ENCODE peak calls at places on chromosomes 2 and 18, in eight cellular contexts. One of them, this sample, is unnamed.

GRCh38 chr2:108927936-108928659 is 60.9 kb downstream of the EDAR start:
- DNase-seq in stomach: peak; percentile 54
- DNase-seq in lung: no peak
- DNase-seq in ovary: no peak
- DNase-seq in fibroblast of lung: peak; percentile 37
- DNase-seq in coronary artery: no peak
- DNase-seq in uterus: no peak
- DNase-seq in endodermal cell: peak; percentile 83
- DNase-seq in this sample: peak; percentile 83

GRCh38 chr2:20173496-20174402 is 51.2 kb downstream of the SDC1 start:
- DNase-seq in ovary: no peak
- DNase-seq in uterus: no peak
- DNase-seq in lung: no peak
- DNase-seq in coronary artery: peak; percentile 50
- DNase-seq in endodermal cell: peak; percentile 42
- DNase-seq in stomach: peak; percentile 22
- DNase-seq in fibroblast of lung: no peak
- DNase-seq in this sample: no peak

GRCh38 chr2:225670111-225670974 is 270.8 kb downstream of the NYAP2 start:
- DNase-seq in endodermal cell: no peak
- DNase-seq in uterus: no peak
- DNase-seq in stomach: no peak
- DNase-seq in fibroblast of lung: peak; percentile 47
- DNase-seq in lung: no peak
- DNase-seq in ovary: no peak
- DNase-seq in coronary artery: no peak
- DNase-seq in this sample: peak; percentile 72

GRCh38 chr18:63410792-63411191 is 11.5 kb downstream of the VPS4B start:
- DNase-seq in fibroblast of lung: peak; percentile 74
- DNase-seq in endodermal cell: no peak
- DNase-seq in ovary: no peak
- DNase-seq in lung: no peak
- DNase-seq in uterus: no peak
- DNase-seq in stomach: no peak
- DNase-seq in coronary artery: no peak
- DNase-seq in this sample: peak; percentile 78

GRCh38 chr2:56613917-56614316 is 430.1 kb downstream of the CCDC85A start:
- DNase-seq in ovary: no peak
- DNase-seq in endodermal cell: no peak
- DNase-seq in coronary artery: no peak
- DNase-seq in uterus: no peak
- DNase-seq in fibroblast of lung: peak; percentile 72
- DNase-seq in stomach: no peak
- DNase-seq in lung: no peak
- DNase-seq in this sample: peak; percentile 0

GRCh38 chr2:239025951-239026461 is 178.1 kb downstream of the TWIST2 start:
- DNase-seq in coronary artery: no peak
- DNase-seq in lung: no peak
- DNase-seq in fibroblast of lung: no peak
- DNase-seq in stomach: no peak
- DNase-seq in endodermal cell: no peak
- DNase-seq in ovary: no peak
- DNase-seq in uterus: no peak
- DNase-seq in this sample: no peak

GRCh38 chr2:10301946-10302478 is 692 bp upstream of the HPCAL1 start:
- DNase-seq in endodermal cell: no peak
- DNase-seq in lung: no peak
- DNase-seq in ovary: no peak
- DNase-seq in fibroblast of lung: no peak
- DNase-seq in uterus: peak; percentile 35
- DNase-seq in coronary artery: no peak
- DNase-seq in stomach: no peak
- DNase-seq in this sample: no peak

GRCh38 chr18:58394046-58394445 is 234.8 kb downstream of the ALPK2 start:
- DNase-seq in coronary artery: no peak
- DNase-seq in ovary: no peak
- DNase-seq in uterus: no peak
- DNase-seq in fibroblast of lung: peak; percentile 80
- DNase-seq in lung: no peak
- DNase-seq in endodermal cell: no peak
- DNase-seq in stomach: no peak
- DNase-seq in this sample: no peak

GRCh38 chr2:238256594-238257104 is 16.8 kb upstream of the HES6 start:
- DNase-seq in stomach: peak; percentile 92
- DNase-seq in uterus: peak; percentile 54
- DNase-seq in ovary: no peak
- DNase-seq in lung: peak; percentile 88
- DNase-seq in coronary artery: no peak
- DNase-seq in endodermal cell: peak; percentile 98
- DNase-seq in fibroblast of lung: peak; percentile 66
- DNase-seq in this sample: peak; percentile 40

GRCh38 chr2:225055714-225056113 is 13.4 kb upstream of the DOCK10 start:
- DNase-seq in coronary artery: no peak
- DNase-seq in ovary: no peak
- DNase-seq in lung: no peak
- DNase-seq in stomach: no peak
- DNase-seq in endodermal cell: no peak
- DNase-seq in uterus: no peak
- DNase-seq in fibroblast of lung: no peak
- DNase-seq in this sample: no peak

GRCh38 chr18:61727241-61727640 is 165.6 kb downstream of the RNF152 start:
- DNase-seq in lung: no peak
- DNase-seq in fibroblast of lung: peak; percentile 68
- DNase-seq in stomach: no peak
- DNase-seq in coronary artery: no peak
- DNase-seq in uterus: no peak
- DNase-seq in ovary: no peak
- DNase-seq in endodermal cell: no peak
- DNase-seq in this sample: peak; percentile 55

GRCh38 chr2:152354069-152354755 is 19.2 kb downstream of the FMNL2 start:
- DNase-seq in fibroblast of lung: peak; percentile 42
- DNase-seq in coronary artery: no peak
- DNase-seq in uterus: no peak
- DNase-seq in ovary: no peak
- DNase-seq in lung: no peak
- DNase-seq in stomach: no peak
- DNase-seq in endodermal cell: no peak
- DNase-seq in this sample: peak; percentile 48

GRCh38 chr2:224971214-224971613 is 71.1 kb downstream of the DOCK10 start:
- DNase-seq in coronary artery: no peak
- DNase-seq in ovary: no peak
- DNase-seq in lung: peak; percentile 71
- DNase-seq in stomach: peak; percentile 72
- DNase-seq in fibroblast of lung: no peak
- DNase-seq in endodermal cell: peak; percentile 75
- DNase-seq in uterus: no peak
- DNase-seq in this sample: no peak

GRCh38 chr2:1132328-1132964 is 181.8 kb downstream of the SNTG2 start:
- DNase-seq in uterus: no peak
- DNase-seq in endodermal cell: no peak
- DNase-seq in fibroblast of lung: no peak
- DNase-seq in ovary: no peak
- DNase-seq in stomach: no peak
- DNase-seq in coronary artery: no peak
- DNase-seq in lung: no peak
- DNase-seq in this sample: no peak

GRCh38 chr2:38765149-38765548 is 12.9 kb upstream of the GEMIN6 start:
- DNase-seq in uterus: no peak
- DNase-seq in stomach: no peak
- DNase-seq in coronary artery: no peak
- DNase-seq in ovary: no peak
- DNase-seq in endodermal cell: no peak
- DNase-seq in fibroblast of lung: peak; percentile 93
- DNase-seq in lung: no peak
- DNase-seq in this sample: no peak

GRCh38 chr2:158997037-158997785 is 28.8 kb downstream of the TANC1 start:
- DNase-seq in coronary artery: no peak
- DNase-seq in ovary: no peak
- DNase-seq in uterus: no peak
- DNase-seq in stomach: no peak
- DNase-seq in lung: no peak
- DNase-seq in endodermal cell: no peak
- DNase-seq in fibroblast of lung: no peak
- DNase-seq in this sample: no peak

GRCh38 chr2:230872151-230872967 is 7.6 kb downstream of the ITM2C start:
- DNase-seq in fibroblast of lung: no peak
- DNase-seq in coronary artery: no peak
- DNase-seq in stomach: peak; percentile 17
- DNase-seq in uterus: no peak
- DNase-seq in lung: no peak
- DNase-seq in endodermal cell: peak; percentile 35
- DNase-seq in ovary: no peak
- DNase-seq in this sample: no peak

GRCh38 chr2:1627628-1628371 is 116.5 kb downstream of the PXDN start:
- DNase-seq in uterus: no peak
- DNase-seq in lung: no peak
- DNase-seq in endodermal cell: peak; percentile 47
- DNase-seq in coronary artery: peak; percentile 68
- DNase-seq in fibroblast of lung: peak; percentile 86
- DNase-seq in ovary: no peak
- DNase-seq in stomach: no peak
- DNase-seq in this sample: no peak

GRCh38 chr2:233032551-233033320 is at the start of gene NEU2:
- DNase-seq in coronary artery: peak; percentile 58
- DNase-seq in ovary: no peak
- DNase-seq in endodermal cell: no peak
- DNase-seq in uterus: no peak
- DNase-seq in lung: no peak
- DNase-seq in fibroblast of lung: no peak
- DNase-seq in stomach: no peak
- DNase-seq in this sample: peak; percentile 79

DNA sequence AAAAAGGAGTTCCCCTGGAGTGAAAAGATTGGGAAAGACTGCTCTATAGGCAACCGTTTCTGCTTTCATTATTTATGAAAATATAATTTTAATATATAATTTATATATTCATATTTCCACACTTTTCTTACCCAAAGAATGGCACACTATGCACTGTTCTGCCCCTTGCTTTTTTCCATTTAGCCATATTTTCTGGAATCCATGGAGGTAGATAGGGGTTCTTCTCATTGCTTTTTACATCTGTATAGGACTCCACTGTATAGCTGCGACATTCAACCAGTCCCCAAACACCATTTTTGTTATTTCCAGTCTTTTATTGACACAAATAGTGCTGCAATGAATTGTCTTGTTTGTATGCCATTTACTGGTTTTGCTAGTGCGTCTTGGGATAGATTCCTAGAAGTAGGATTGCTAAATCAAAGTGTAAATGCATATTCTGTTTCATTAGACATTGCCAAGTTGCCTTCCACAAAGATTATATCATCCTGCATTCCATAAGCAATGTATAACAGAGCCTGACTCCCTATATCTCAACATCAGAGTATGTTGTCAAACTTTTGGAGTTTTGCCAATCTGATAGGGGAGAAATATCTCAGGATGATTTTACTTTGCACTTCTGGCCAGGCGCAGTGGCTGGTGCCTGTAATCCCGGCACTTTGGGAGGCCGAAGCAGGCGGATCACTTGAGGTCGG is 26.6 kb upstream of the TCF7L1 start:
- DNase-seq in lung: no peak
- DNase-seq in fibroblast of lung: peak; percentile 80
- DNase-seq in endodermal cell: no peak
- DNase-seq in coronary artery: no peak
- DNase-seq in uterus: no peak
- DNase-seq in ovary: no peak
- DNase-seq in stomach: no peak
- DNase-seq in this sample: peak; percentile 48
- H3K4me3 ChIP-seq in lung: no peak overlapping the region
- H3K4me3 ChIP-seq in fibroblast of lung: no peak overlapping the region
- H3K4me3 ChIP-seq in endodermal cell: no peak overlapping the region
- H3K4me3 ChIP-seq in coronary artery: no peak overlapping the region
- H3K4me3 ChIP-seq in uterus: no peak overlapping the region
- H3K4me3 ChIP-seq in ovary: no peak overlapping the region
- H3K4me3 ChIP-seq in stomach: no peak overlapping the region
- H3K4me3 ChIP-seq in this sample: no peak overlapping the region

DNA sequence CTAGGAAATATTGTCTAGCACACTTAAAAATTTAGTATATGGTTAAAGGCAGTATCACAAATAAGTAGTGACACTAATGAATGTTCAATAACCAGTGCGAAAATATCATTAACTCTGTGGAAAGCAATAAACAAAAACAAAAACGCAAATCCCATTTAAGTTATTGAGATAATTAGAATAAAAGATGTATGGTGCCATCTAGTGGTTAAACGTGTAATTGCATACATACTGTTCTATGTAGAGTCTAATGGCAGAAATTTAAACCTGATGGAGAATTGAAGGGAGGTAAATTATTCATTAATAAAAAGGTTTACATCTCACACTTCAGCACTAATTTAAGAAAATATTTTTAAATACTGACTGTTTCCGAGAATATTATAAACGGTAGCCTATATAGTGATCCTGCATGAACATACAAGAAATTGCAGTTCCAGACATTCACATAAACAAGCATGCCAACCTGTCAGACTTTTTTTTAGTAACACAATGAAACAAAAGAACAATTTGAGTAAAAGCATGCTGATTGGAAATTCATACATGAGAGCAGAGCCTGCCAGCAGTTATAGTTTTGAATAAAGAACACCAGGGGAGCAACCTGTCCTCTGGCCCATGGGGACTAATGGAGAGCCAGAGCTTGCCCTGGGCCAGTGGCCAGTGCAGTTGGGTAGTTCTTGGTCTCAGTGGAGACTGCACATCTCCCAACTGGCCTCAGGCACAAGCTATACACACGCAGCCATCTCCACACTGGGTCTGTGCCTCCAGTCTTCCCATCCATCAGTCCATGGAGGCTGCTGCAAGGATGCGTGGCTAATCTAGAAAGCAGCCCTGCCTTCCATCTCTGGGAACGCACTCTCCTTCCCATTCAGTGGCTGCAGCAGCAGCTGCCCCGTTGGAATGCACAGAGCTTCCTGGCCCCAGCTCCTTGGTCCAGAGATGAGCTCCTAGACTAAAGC is 28.0 kb downstream of the GCG start:
- DNase-seq in uterus: no peak
- DNase-seq in stomach: no peak
- DNase-seq in coronary artery: no peak
- DNase-seq in lung: no peak
- DNase-seq in endodermal cell: no peak
- DNase-seq in fibroblast of lung: peak; percentile 29
- DNase-seq in ovary: no peak
- DNase-seq in this sample: peak; percentile 26
- TF ChIP-seq CTCF in uterus: peak; percentile 61
- TF ChIP-seq CTCF in stomach: peak; percentile 70
- TF ChIP-seq CTCF in coronary artery: peak; percentile 58
- TF ChIP-seq CTCF in lung: peak; percentile 57
- TF ChIP-seq CTCF in endodermal cell: peak; percentile 86
- TF ChIP-seq CTCF in fibroblast of lung: peak; percentile 46
- TF ChIP-seq CTCF in ovary: peak; percentile 54
- TF ChIP-seq CTCF in this sample: peak; percentile 31

GRCh38 chr2:42196403-42197267 is 27.5 kb downstream of the EML4 start:
- DNase-seq in ovary: peak; percentile 29
- DNase-seq in coronary artery: no peak
- DNase-seq in fibroblast of lung: peak; percentile 61
- DNase-seq in endodermal cell: peak; percentile 82
- DNase-seq in stomach: peak; percentile 38
- DNase-seq in uterus: peak; percentile 17
- DNase-seq in lung: peak; percentile 39
- DNase-seq in this sample: peak; percentile 29
- H3K4me3 ChIP-seq in ovary: no peak overlapping the region
- H3K4me3 ChIP-seq in coronary artery: no peak overlapping the region
- H3K4me3 ChIP-seq in fibroblast of lung: no peak overlapping the region
- H3K4me3 ChIP-seq in endodermal cell: peak overlapping the region; percentile 19
- H3K4me3 ChIP-seq in stomach: no peak overlapping the region
- H3K4me3 ChIP-seq in uterus: no peak overlapping the region
- H3K4me3 ChIP-seq in lung: no peak overlapping the region
- H3K4me3 ChIP-seq in this sample: no peak overlapping the region

GRCh38 chr18:46264255-46264654 is 160.1 kb downstream of the HAUS1 start:
- DNase-seq in fibroblast of lung: no peak
- DNase-seq in uterus: no peak
- DNase-seq in endodermal cell: no peak
- DNase-seq in coronary artery: no peak
- DNase-seq in ovary: no peak
- DNase-seq in stomach: no peak
- DNase-seq in lung: no peak
- DNase-seq in this sample: no peak
- TF ChIP-seq CTCF in fibroblast of lung: no peak
- TF ChIP-seq CTCF in uterus: no peak
- TF ChIP-seq CTCF in endodermal cell: peak; percentile 26
- TF ChIP-seq CTCF in coronary artery: no peak
- TF ChIP-seq CTCF in ovary: no peak
- TF ChIP-seq CTCF in stomach: no peak
- TF ChIP-seq CTCF in lung: no peak
- TF ChIP-seq CTCF in this sample: no peak